ENCODE peak calls at places on chromosomes 3 and 15, in five cellular contexts. L is KG1; X is EL; E is stimulated activated CD4-positive, alpha-beta T cell treated with anti-CD3 and anti-CD28 coated beads, Interleukin-4, amount 100 ng/mL, for 1 hour; Q is dorsolateral prefrontal cortex. H is an unnamed sample.

GRCh38 chr15:30923429-30923828 is 19.7 kb downstream of the FAN1 start:
- DNase-seq in E (no peak), X (no peak), L (no peak), Q (peak; percentile 78), H (no peak)

GRCh38 chr15:86591994-86592746 is 512.5 kb downstream of the AGBL1 start:
- DNase-seq in E (no peak), X (no peak), Q (no peak), L (no peak), H (no peak)

GRCh38 chr15:35720984-35721383 is 175.0 kb upstream of the DPH6 start:
- DNase-seq in X (no peak), E (no peak), L (no peak), Q (no peak), H (no peak)

GRCh38 chr15:63019539-63020109 is 22.9 kb upstream of the TPM1 start:
- DNase-seq in X (peak; percentile 83), Q (no peak), L (no peak), E (no peak), H (no peak)

GRCh38 chr15:92878593-92879053 is 21.5 kb upstream of the CHD2 start:
- DNase-seq in X (no peak), E (no peak), Q (no peak), L (no peak), H (no peak)

GRCh38 chr3:197309528-197310361 is 11.3 kb upstream of the DLG1 start:
- DNase-seq in L (no peak), Q (no peak), E (no peak), X (peak; percentile 94), H (no peak)

GRCh38 chr3:50450135-50450911 is 53.1 kb downstream of the CACNA2D2 start:
- DNase-seq in Q (peak; percentile 73), E (peak; percentile 61), X (no peak), L (no peak), H (peak; percentile 25)

GRCh38 chr15:99296386-99296785 is 45.1 kb downstream of the LRRC28 start:
- DNase-seq in Q (no peak), L (no peak), X (no peak), E (no peak), H (no peak)

GRCh38 chr3:116963802-116964201 is 254.2 kb downstream of the TUSC7 start:
- DNase-seq in X (no peak), L (no peak), E (no peak), Q (no peak), H (no peak)

GRCh38 chr3:98188553-98188952 is 22.1 kb downstream of the OR5H15 start:
- DNase-seq in X (peak; percentile 9), L (no peak), Q (no peak), E (no peak), H (no peak)

GRCh38 chr15:93131485-93132075 is 42.6 kb upstream of the RGMA start:
- DNase-seq in L (no peak), Q (no peak), X (no peak), E (no peak), H (no peak)

GRCh38 chr3:194602580-194603300 is 30.5 kb downstream of the TMEM44 start:
- DNase-seq in E (no peak), X (no peak), L (no peak), Q (no peak), H (no peak)

GRCh38 chr3:50487181-50487580 is 16.3 kb downstream of the CACNA2D2 start:
- DNase-seq in E (no peak), L (no peak), X (no peak), Q (no peak), H (no peak)

GRCh38 chr3:36803096-36803811 is 38.9 kb upstream of the DCLK3 start:
- DNase-seq in Q (no peak), X (no peak), L (no peak), E (no peak), H (no peak)

GRCh38 chr3:45168451-45168850 is 22.3 kb upstream of the CDCP1 start:
- DNase-seq in X (no peak), E (no peak), Q (no peak), L (no peak), H (no peak)

H was measured in T-helper 22 cell.